ENCODE peak calls at places on chromosomes 2 and 18, in seven cellular contexts. Y is foreskin keratinocyte, U is gastrocnemius medialis, K is transverse colon, H is colonic mucosa, V is neural progenitor cell, L is spleen. I is an unnamed sample.

GRCh38 chr2:156338578-156338977 is 6.1 kb upstream of the NR4A2 start:
- DNase-seq in L (no peak), H (no peak), V (no peak), K (peak; percentile 42), Y (no peak), U (no peak), I (no peak)

GRCh38 chr2:203853722-203854121 is 13.8 kb upstream of the CTLA4 start:
- DNase-seq in K (no peak), L (no peak), H (no peak), V (no peak), Y (no peak), U (no peak), I (no peak)

GRCh38 chr2:149857344-149857743 is 269.8 kb upstream of the MMADHC start:
- DNase-seq in U (no peak), V (no peak), Y (no peak), K (no peak), L (no peak), H (no peak), I (no peak)

GRCh38 chr2:62197017-62197586 is 1.2 kb downstream of the B3GNT2 start:
- DNase-seq in V (peak; percentile 40), H (peak; percentile 45), L (peak; percentile 89), Y (no peak), U (no peak), K (peak; percentile 32), I (no peak)

GRCh38 chr2:19575618-19576017 is 217.2 kb upstream of the OSR1 start:
- DNase-seq in U (no peak), L (no peak), V (no peak), H (no peak), Y (no peak), K (no peak), I (no peak)

GRCh38 chr2:30664761-30665358 is 142.4 kb downstream of the CAPN13 start:
- DNase-seq in K (no peak), L (no peak), Y (peak; percentile 92), V (no peak), U (no peak), H (no peak), I (no peak)

GRCh38 chr2:98471402-98472131 is 26.9 kb downstream of the INPP4A start:
- DNase-seq in V (no peak), Y (no peak), K (no peak), H (no peak), L (no peak), U (no peak), I (no peak)

GRCh38 chr2:80499095-80499494 is 194.5 kb upstream of the LRRTM1 start:
- DNase-seq in Y (peak; percentile 8), L (no peak), K (peak; percentile 28), H (peak; percentile 36), U (no peak), V (peak; percentile 42), I (no peak)

GRCh38 chr2:201807452-201807980 is 1.2 kb downstream of the CDK15 start:
- DNase-seq in V (no peak), Y (no peak), H (peak; percentile 22), L (no peak), K (no peak), U (peak; percentile 36), I (no peak)

GRCh38 chr18:50065039-50065438 is 129.9 kb downstream of the MYO5B start:
- DNase-seq in L (no peak), U (no peak), K (no peak), Y (no peak), V (no peak), H (no peak), I (no peak)
- H3K4me1 ChIP-seq in L (no peaks in the 10 kb centered on the region), U (no peaks in the 10 kb centered on the region), K (no peaks in the 10 kb centered on the region), Y (no peaks in the 10 kb centered on the region), V (no peaks in the 10 kb centered on the region), H (peaks cover 5% of the 10 kb centered on the region), I (no peaks in the 10 kb centered on the region)

DNA sequence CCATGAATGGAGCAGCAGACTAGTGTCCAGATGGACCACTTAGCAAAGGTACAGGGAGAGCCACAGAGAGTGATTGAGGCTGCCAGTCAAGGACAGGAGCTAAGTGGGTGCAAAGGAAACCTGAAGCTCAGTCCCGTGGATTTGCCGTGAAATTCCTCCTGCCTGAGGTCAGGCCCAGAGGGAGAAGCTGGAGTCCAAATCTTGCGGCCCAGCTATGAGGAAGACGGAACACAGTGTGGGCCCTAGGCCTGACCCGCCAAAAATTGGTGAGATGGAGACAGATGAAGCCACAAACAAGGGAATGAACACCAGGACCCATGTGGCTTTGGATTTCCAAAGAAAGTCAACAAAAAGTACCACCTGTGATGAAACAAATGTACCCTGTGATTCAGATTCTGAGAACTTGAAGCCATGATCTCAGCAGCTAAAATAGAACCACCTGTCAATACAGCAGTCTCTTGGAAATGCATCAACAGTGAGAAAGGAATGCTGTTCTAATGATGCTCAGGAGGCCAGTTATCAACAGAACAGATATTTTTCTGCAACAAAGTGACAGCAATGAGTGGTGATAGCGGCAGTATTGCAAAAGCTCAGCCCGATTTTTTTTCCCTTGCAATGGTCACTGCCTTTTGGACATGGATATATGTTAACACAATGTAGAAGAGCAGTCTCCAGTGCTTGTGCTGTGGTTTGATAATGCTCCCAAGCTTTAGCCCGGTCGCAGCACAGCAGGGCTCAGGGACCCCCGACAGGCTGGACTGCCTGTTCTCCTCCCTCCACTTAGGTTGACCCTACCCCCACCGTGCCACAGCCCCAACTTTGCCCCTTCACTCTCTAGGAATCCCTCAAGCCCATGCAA is 10.7 kb downstream of the COL6A3 start:
- DNase-seq in K (no peak), U (peak; percentile 79), L (no peak), Y (no peak), H (no peak), V (no peak), I (no peak)
- H3K27ac ChIP-seq in K (peak overlapping the region; percentile 86), U (peak overlapping the region; percentile 71), L (no peak overlapping the region), Y (no peak overlapping the region), H (no peak overlapping the region), V (no peak overlapping the region), I (peak overlapping the region; percentile 98)

DNA sequence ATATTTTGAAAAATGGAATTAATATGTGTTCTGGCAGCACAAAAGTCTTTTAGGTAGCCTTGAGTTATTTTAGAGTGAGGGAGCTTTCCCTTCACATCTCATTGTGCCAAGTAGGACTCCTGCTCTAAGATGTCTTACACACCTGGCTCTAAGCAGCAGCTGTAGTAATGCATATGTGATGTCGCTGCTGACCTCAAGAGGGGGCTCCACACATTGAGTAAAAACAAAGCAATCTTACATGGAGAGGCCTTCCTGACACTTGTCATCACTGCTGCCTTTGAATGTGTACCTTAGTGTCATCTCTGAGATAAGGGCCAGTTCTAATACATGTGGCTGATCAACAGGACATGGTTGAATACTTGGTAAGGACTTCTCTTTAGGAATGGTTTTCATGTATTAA is 75.8 kb downstream of the ACTR3 start:
- DNase-seq in L (no peak), H (peak; percentile 50), Y (no peak), U (no peak), V (peak; percentile 62), K (no peak), I (no peak)
- TF ChIP-seq CTCF in L (peak; percentile 17), H (peak; percentile 47), Y (peak; percentile 71), U (no peak), V (peak; percentile 75), K (peak; percentile 38), I (no peak)

GRCh38 chr2:197028633-197029032 is 102.1 kb upstream of the PGAP1 start:
- DNase-seq in U (no peak), L (no peak), Y (no peak), V (no peak), H (no peak), K (no peak), I (no peak)
- H3K4me1 ChIP-seq in U (no peaks in the 10 kb centered on the region), L (peaks cover 8% of the 10 kb centered on the region), Y (no peaks in the 10 kb centered on the region), V (no peaks in the 10 kb centered on the region), H (no peaks in the 10 kb centered on the region), K (no peaks in the 10 kb centered on the region), I (no peaks in the 10 kb centered on the region)

I was measured in vagina.